ENCODE peak calls at places on chromosome 2, in four cellular contexts. F, C, K and M are unnamed samples.

GRCh38 chr2:82013641-82014040 is 1709.1 kb upstream of the LRRTM1 start:
- DNase-seq in F (no peak), C (no peak), K (peak), M (no peak)

GRCh38 chr2:238165288-238165921 is 6.6 kb downstream of the ERFE start:
- DNase-seq in F (no peak), C (no peak), K (no peak), M (no peak)

GRCh38 chr2:120486946-120487345 is 141.0 kb downstream of the INHBB start:
- DNase-seq in F (no peak), C (no peak), K (no peak), M (no peak)

GRCh38 chr2:28276076-28276618 is 116.5 kb upstream of the FOSL2 start:
- DNase-seq in F (no peak), C (no peak), K (no peak), M (no peak)

GRCh38 chr2:108304975-108305374 is 16.3 kb downstream of the SULT1C2 start:
- DNase-seq in F (no peak), C (no peak), K (no peak), M (no peak)

GRCh38 chr2:141968377-141968920 is 162.4 kb downstream of the LRP1B start:
- DNase-seq in F (no peak), C (no peak), K (no peak), M (no peak)

GRCh38 chr2:27123302-27124150 is at the start of gene ABHD1:
- DNase-seq in F (peak), C (peak), K (peak), M (peak)

GRCh38 chr2:64606495-64607363 is 47.0 kb downstream of the SERTAD2 start:
- DNase-seq in F (peak), C (peak), K (no peak), M (no peak)

GRCh38 chr2:191802180-191802579 is 44.7 kb downstream of the CAVIN2 start:
- DNase-seq in F (no peak), C (no peak), K (no peak), M (peak)

GRCh38 chr2:180761224-180761623 is 219.2 kb upstream of the UBE2E3 start:
- DNase-seq in F (no peak), C (no peak), K (no peak), M (no peak)